ENCODE peak calls at places on chromosomes 12 and 14, in five cellular contexts. Z is stimulated activated effector memory CD8-positive, alpha-beta T cell treated with anti-CD3 and anti-CD28 coated beads, Interleukin-12 subunit alpha, Interleukin-12 subunit beta, amount 100 ng/mL, for 72 hours; I is GM12891; W is activated CD8-positive, alpha-beta memory T cell treated with anti-CD3 and anti-CD28 coated beads for 1 hour; F is activated CD4-positive, alpha-beta T cell treated with anti-CD3 and anti-CD28 coated beads for 1 hour. P is an unnamed sample.

GRCh38 chr12:53938276-53939140 is at the start of gene HOXC13:
- DNase-seq in I (no peak), F (no peak), Z (no peak), W (no peak), P (peak)

GRCh38 chr12:5785601-5786000 is 159.5 kb downstream of the ANO2 start:
- DNase-seq in I (no peak), W (no peak), F (no peak), Z (no peak), P (no peak)

GRCh38 chr12:69966839-69967238 is 141.8 kb downstream of the MYRFL start:
- DNase-seq in I (no peak), W (no peak), Z (no peak), F (no peak), P (no peak)

GRCh38 chr12:1552978-1553471 is 41.4 kb downstream of the FBXL14 start:
- DNase-seq in W (no peak), I (no peak), F (no peak), Z (no peak), P (no peak)

GRCh38 chr12:114682920-114683708 is 861 bp downstream of the TBX3 start:
- DNase-seq in Z (no peak), F (no peak), I (no peak), W (no peak), P (peak)

GRCh38 chr14:34713681-34714319 is 593 bp downstream of the CFL2 start:
- DNase-seq in Z (no peak), W (no peak), F (no peak), I (no peak), P (peak)

GRCh38 chr14:89378119-89378518 is 38.9 kb downstream of the FOXN3 start:
- DNase-seq in I (no peak), F (no peak), W (no peak), Z (no peak), P (no peak)

GRCh38 chr12:93198086-93198485 is 179.6 kb upstream of the NUDT4 start:
- DNase-seq in F (no peak), I (no peak), W (no peak), Z (no peak), P (no peak)

GRCh38 chr14:57066887-57067513 is 201.7 kb downstream of the EXOC5 start:
- DNase-seq in W (no peak), F (no peak), I (no peak), Z (peak), P (peak)

GRCh38 chr12:27524839-27525238 is 833 bp downstream of the PPFIBP1 start:
- DNase-seq in Z (no peak), W (no peak), I (no peak), F (no peak), P (no peak)

GRCh38 chr12:55515696-55516095 is 23.5 kb downstream of the OR6C68 start:
- DNase-seq in F (no peak), I (no peak), W (no peak), Z (no peak), P (no peak)

GRCh38 chr12:20250761-20251160 is 117.6 kb upstream of the PDE3A start:
- DNase-seq in F (no peak), Z (no peak), I (no peak), W (no peak), P (no peak)

GRCh38 chr12:76784600-76785051 is 20.7 kb downstream of the ZDHHC17 start:
- DNase-seq in F (no peak), Z (no peak), W (no peak), I (no peak), P (no peak)

GRCh38 chr14:54579606-54580005 is 12.7 kb downstream of the SAMD4A start:
- DNase-seq in Z (no peak), W (no peak), F (no peak), I (no peak), P (no peak)

GRCh38 chr14:39302124-39302810 is 68.6 kb downstream of the MIA2 start:
- DNase-seq in I (no peak), Z (no peak), W (no peak), F (no peak), P (no peak)

GRCh38 chr12:130444081-130444480 is 106.4 kb downstream of the PIWIL1 start:
- DNase-seq in I (no peak), F (no peak), Z (no peak), W (no peak), P (no peak)

GRCh38 chr12:103881261-103881660 is 40.2 kb upstream of the NT5DC3 start:
- DNase-seq in Z (no peak), I (no peak), F (no peak), W (no peak), P (no peak)

GRCh38 chr12:20403230-20403629 is 34.9 kb downstream of the PDE3A start:
- DNase-seq in Z (no peak), W (no peak), I (no peak), F (no peak), P (no peak)

GRCh38 chr14:104164041-104164440 is 25.7 kb downstream of the KIF26A start:
- DNase-seq in Z (no peak), I (no peak), F (no peak), W (no peak), P (no peak)

P was measured in NCI-H345.